ENCODE peak calls at places on chromosome 10, in four cellular contexts. F, N, X and O are unnamed samples. For H3K9me3, the result is how much of the 10 kb centered on the place peaks cover.

GRCh38 chr10:18345308-18345707 is 205.1 kb downstream of the CACNB2 start:
- DNase-seq in F (no peak), N (no peak), X (no peak), O (no peak)

GRCh38 chr10:26696786-26697162 is 727 bp upstream of the PDSS1 start:
- DNase-seq in F (peak), N (peak), X (peak), O (no peak)

GRCh38 chr10:5282137-5282536 is 82.6 kb upstream of the UCN3 start:
- DNase-seq in F (no peak), N (no peak), X (no peak), O (no peak)

GRCh38 chr10:78457804-78458483 is 424.3 kb downstream of the RPS24 start:
- DNase-seq in F (no peak), N (no peak), X (peak), O (peak)

GRCh38 chr10:71771821-71772617 is 1.3 kb downstream of the VSIR start:
- DNase-seq in F (peak), N (no peak), X (peak), O (peak)

GRCh38 chr10:97713351-97713827 is at the start of gene MARVELD1:
- DNase-seq in F (no peak), N (no peak), X (peak), O (peak)

GRCh38 chr10:112361951-112362770 is 11.8 kb upstream of the ACSL5 start:
- DNase-seq in F (no peak), N (no peak), X (peak), O (peak)

GRCh38 chr10:113303747-113304146 is 249.1 kb upstream of the HABP2 start:
- DNase-seq in F (no peak), N (no peak), X (no peak), O (peak)

GRCh38 chr10:110643670-110644597 is at the start of gene RBM20:
- DNase-seq in F (no peak), N (no peak), X (no peak), O (peak)

GRCh38 chr10:126955934-126956711 is 50.9 kb downstream of the DOCK1 start:
- DNase-seq in F (no peak), N (no peak), X (no peak), O (peak)

GRCh38 chr10:131748831-131749766 is 151.7 kb upstream of the PPP2R2D start:
- DNase-seq in F (no peak), N (no peak), X (no peak), O (no peak)

GRCh38 chr10:128095753-128096469 is 30.3 kb downstream of the MKI67 start:
- DNase-seq in F (no peak), N (no peak), X (no peak), O (no peak)

GRCh38 chr10:119654540-119654939 is 3.4 kb downstream of the BAG3 start:
- DNase-seq in F (no peak), N (no peak), X (peak), O (peak)

GRCh38 chr10:15879058-15879457 is 18.8 kb upstream of the MINDY3 start:
- DNase-seq in F (no peak), N (no peak), X (peak), O (peak)

GRCh38 chr10:103812431-103812830 is 42.9 kb downstream of the SH3PXD2A start:
- DNase-seq in F (no peak), N (no peak), X (peak), O (no peak)

GRCh38 chr10:86759073-86759672 is 2.8 kb downstream of the BMPR1A start:
- DNase-seq in F (no peak), N (no peak), X (no peak), O (peak)

DNA sequence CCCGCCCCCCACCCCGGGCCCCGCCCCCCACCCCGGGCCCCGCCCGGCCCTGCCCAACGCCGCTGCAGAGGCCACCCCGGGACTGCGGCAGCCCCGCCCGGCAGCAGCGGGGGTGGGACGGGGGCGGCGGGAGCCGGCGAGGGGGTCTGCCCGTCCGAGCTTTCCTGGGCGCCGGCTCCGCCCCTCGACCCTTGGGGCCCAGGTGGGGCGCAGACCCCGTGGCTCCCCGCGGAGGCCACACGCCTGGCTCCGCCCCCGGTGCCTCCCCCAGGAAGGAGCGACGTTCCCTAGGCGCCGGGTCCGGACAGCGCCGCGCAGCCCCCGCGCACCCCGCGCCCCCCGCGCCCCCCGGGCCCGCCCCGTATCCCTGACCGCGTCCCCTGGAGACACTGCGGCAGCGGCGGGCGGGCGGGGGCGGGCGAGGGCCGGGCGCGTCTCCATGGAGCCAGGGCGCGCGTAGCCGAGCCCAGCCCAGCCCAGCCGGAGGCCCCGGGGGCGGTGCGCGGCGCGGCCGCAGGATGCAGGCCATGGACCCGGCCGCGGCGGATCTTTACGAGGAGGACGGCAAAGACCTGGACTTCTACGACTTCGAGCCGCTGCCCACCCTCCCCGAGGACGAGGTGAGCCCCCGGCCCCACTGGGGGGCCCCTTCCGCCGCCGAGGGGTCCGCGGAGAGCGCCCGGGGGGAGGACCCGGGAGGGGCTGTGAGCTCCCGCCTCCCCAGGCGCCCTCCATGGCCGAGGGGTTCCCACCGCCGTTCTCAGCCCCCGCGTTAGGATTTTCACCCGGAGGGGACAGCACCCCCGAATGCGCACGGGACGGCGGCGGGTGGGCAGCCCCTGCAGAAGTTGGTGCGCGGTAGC is at the start of gene KNDC1:
- DNase-seq in F (no peak), N (no peak), X (no peak), O (peak)
- TF ChIP-seq EZH2 in F (no peak), N (no peak), X (no peak), O (no peak)

DNA sequence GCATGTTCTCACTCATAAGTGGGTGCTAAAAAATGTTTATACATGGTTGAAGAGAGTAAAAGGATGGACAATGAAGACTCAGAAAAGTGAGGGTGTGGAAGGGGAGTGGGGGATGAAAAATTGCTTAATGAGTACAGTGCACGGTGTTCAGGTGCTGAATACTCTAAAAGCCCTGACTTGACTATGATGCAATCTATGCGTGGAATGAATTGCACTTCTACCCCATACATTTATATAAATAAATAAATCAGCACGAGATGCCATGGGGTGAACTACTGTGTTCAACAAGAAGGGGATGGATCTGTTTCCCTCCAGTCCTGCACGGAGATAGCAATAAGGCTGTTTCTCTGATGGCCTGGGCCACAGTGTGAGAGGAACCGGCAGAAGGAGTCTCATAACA is 254.3 kb upstream of the LYZL1 start:
- DNase-seq in F (no peak), N (no peak), X (no peak), O (no peak)
- H3K4me2 ChIP-seq in F (no peak), N (no peak), X (no peak), O (no peak)

DNA sequence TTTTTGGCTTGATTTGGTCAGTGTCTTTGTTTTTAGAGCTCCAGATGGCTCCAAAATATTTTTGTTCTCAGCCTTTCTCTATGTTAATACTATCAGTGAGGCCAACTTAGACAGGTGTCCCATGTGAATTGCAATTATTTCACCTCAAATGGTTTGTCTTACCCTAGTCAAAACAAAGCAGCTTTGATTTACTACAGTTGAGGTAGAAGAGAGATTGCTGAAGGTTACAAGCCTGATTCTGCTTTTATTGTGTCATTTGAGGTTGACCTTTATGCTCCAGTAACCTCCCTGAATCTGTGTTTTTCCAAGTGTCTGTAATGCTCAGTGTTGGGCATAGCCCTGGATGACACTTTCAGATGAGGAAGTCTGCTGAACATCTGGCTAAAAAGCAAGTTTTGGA is 882.9 kb downstream of the NRG3 start:
- DNase-seq in F (no peak), N (no peak), X (no peak), O (no peak)
- H3K9me3 ChIP-seq in F (under half), N (under half), X (under half), O (under half)

DNA sequence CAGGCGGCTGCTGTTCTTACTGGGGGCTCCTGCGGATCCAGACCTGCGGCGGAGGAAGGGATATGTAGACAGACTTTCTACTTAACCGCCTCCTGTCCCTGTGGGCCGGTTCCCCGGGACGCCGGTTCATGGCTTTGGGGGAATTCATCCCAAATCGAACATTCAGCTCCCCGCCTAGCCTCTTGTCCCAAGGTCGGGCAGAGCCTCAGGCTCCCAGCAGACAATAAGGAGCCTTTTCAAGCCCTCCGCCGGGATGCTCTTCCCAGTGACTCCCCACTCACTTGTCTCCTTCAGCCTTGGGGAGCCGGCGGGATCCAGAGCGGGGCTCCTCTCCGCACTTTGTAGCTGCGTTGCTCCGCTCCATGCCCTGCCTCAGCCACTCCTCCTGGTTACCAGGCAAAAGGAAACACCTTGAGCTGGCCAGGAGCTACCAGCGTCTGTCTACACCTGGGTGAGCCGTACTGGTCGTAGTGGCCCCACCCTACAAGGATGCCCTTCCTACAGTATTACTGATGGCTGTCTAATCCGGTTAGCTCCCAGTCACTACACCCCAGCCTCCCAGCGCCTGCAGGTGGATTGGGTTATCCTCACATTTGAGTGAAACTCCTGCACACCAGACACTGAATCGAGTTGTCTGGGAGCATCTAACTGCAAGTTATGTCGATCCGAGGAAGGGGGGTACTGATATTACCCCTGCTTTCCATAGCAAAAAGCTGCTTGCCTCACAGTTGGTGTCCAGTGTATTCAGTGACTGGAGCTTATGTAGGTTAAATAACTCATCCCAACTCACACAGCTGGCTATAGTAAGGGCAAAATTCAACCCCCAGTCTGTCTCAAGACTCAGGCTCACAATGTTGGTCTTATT is at the start of gene C10orf95:
- DNase-seq in F (no peak), N (no peak), X (no peak), O (peak)
- TF ChIP-seq EZH2 in F (no peak), N (no peak), X (no peak), O (no peak)

GRCh38 chr10:28818645-28819036 is 141.3 kb downstream of the BAMBI start:
- DNase-seq in F (no peak), N (no peak), X (no peak), O (no peak)

GRCh38 chr10:28823501-28824075 is 146.3 kb downstream of the BAMBI start:
- DNase-seq in F (no peak), N (no peak), X (no peak), O (no peak)

DNA sequence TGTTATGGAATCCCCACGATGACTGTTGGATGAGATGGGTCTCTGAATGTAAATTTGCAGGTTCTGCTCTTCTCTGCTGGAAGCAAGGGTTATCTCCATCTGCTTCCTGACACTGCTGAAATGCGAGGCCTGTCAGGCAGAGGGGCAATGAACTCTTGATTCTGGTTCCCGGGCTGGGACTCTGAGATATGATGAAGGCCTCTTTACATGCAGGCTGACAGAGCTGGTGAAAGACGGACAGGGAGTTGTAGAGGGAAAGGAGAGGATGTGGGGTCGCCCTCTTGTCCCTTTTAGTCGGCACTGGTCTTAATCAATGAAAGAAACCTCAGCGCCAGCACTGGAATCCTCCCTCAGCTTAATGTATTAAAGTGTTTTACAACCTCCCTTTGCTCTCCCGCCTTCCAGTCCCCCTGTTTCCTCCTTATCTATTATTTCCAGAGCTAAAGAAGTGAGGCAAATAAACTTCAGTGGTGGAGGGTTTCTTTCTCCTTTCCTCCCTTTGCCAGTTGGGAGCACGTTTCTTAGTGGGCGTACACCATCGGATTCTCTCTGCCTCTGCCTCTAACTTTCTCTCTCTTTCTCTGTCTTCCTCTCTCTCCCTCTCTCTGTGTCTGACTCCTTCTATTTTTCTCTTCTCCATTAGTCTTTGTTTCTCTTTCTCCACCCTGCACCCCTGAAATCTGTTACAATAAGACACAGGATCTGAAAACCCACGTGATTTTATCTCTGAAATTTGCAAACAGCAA is 145.6 kb downstream of the BAMBI start:
- DNase-seq in F (no peak), N (no peak), X (no peak), O (no peak)
- H3K4me2 ChIP-seq in F (no peak), N (no peak), X (no peak), O (no peak)

GRCh38 chr10:83760142-83760541 is 379.2 kb upstream of the GHITM start:
- DNase-seq in F (no peak), N (no peak), X (no peak), O (no peak)

GRCh38 chr10:83769421-83769820 is 369.9 kb upstream of the GHITM start:
- DNase-seq in F (no peak), N (no peak), X (no peak), O (no peak)

GRCh38 chr10:83765711-83766110 is 373.6 kb upstream of the GHITM start:
- DNase-seq in F (no peak), N (no peak), X (no peak), O (no peak)

GRCh38 chr10:83764681-83765080 is 374.6 kb upstream of the GHITM start:
- DNase-seq in F (no peak), N (no peak), X (no peak), O (no peak)
- H3K9me3 ChIP-seq in F (under half), N (under half), X (under half), O (under half)

GRCh38 chr10:117552759-117553158 is 10.2 kb downstream of the EMX2 start:
- DNase-seq in F (no peak), N (no peak), X (no peak), O (peak)
- TF ChIP-seq EZH2 in F (no peak), N (peak), X (peak), O (no peak)

DNA sequence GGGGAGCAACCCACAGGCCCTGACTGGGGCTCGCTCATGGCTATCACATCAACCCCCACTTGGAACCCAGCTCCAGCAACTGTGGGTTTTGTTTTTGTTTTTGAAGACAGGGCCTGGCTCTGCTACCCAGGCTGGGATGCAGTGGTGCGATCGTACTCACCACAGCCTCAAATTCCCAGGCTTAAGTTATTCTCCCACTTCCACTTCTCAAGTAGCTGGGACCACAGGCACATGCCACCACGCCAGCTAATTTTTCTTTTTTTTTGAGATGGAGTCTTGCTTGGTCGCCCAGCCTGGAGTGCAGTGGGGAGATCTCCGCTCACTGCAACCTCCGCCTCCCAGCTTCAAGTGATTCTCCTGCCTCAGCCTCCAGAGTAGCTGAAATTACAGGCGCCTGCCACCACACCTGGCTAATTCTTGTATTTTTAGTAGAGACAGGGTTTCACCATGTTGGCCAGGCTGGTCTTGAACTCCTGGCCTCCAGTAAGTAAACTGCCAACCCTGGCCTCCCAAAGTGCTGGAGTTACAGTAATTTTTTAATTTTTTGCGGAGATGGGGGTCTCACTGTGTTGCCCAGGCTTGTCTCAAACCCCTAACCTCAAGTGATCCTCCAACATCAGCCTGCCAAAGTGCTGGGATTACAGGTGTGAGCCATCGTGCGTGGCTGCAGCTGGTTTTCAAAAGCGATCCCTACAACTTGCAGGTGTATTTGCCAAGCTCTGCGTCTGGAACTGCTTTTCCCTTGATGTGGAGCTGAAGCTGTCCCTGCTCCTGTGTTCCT is 228.7 kb downstream of the SKIDA1 start:
- DNase-seq in F (no peak), N (no peak), X (no peak), O (no peak)
- H3K4me2 ChIP-seq in F (no peak), N (no peak), X (no peak), O (no peak)